ENCODE peak calls at places on chromosomes 7 and 10, in seven cellular contexts. I, T, Y, W, H, F and B are unnamed samples. For H3K4me1 and H3K36me3, the result is how much of the 10 kb centered on the place peaks cover.

GRCh38 chr10:69629897-69630650 is at the start of gene FAM241B:
- DNase-seq in I (peak), T (peak), Y (peak), W (peak), H (peak), F (peak), B (peak)

GRCh38 chr10:62250594-62251198 is 17.9 kb downstream of the RTKN2 start:
- DNase-seq in I (no peak), T (peak), Y (peak), W (peak), H (no peak), F (no peak), B (no peak)

GRCh38 chr10:96025566-96025965 is 17.8 kb upstream of the CCNJ start:
- DNase-seq in I (peak), T (peak), Y (peak), W (peak), H (no peak), F (no peak), B (no peak)

GRCh38 chr10:45308707-45309106 is 6.7 kb downstream of the OR13A1 start:
- DNase-seq in I (peak), T (peak), Y (peak), W (no peak), H (no peak), F (no peak), B (no peak)

GRCh38 chr7:1667566-1668485 is 2.3 kb upstream of the ELFN1 start:
- DNase-seq in I (peak), T (peak), Y (no peak), W (no peak), H (no peak), F (no peak), B (peak)

GRCh38 chr10:79627075-79627474 is 16.3 kb downstream of the SFTPA1 start:
- DNase-seq in I (no peak), T (no peak), Y (no peak), W (no peak), H (no peak), F (no peak), B (no peak)

GRCh38 chr10:102121739-102122372 is 1.7 kb upstream of the LDB1 start:
- DNase-seq in I (peak), T (peak), Y (no peak), W (no peak), H (no peak), F (no peak), B (no peak)

GRCh38 chr10:70335246-70335613 is 47.2 kb downstream of the LRRC20 start:
- DNase-seq in I (no peak), T (no peak), Y (no peak), W (no peak), H (no peak), F (no peak), B (no peak)

GRCh38 chr10:70940834-70941568 is 52.6 kb upstream of the PCBD1 start:
- DNase-seq in I (no peak), T (peak), Y (peak), W (no peak), H (no peak), F (no peak), B (peak)

GRCh38 chr10:4656576-4657194 is 169.3 kb upstream of the AKR1E2 start:
- DNase-seq in I (peak), T (peak), Y (peak), W (peak), H (peak), F (peak), B (no peak)

GRCh38 chr10:80356563-80356999 is at the start of the genes DYDC1 and DYDC2:
- DNase-seq in I (peak), T (peak), Y (no peak), W (peak), H (no peak), F (no peak), B (peak)

GRCh38 chr7:133235212-133235883 is 17.5 kb upstream of the EXOC4 start:
- DNase-seq in I (no peak), T (no peak), Y (peak), W (no peak), H (no peak), F (no peak), B (no peak)

GRCh38 chr10:71526662-71527061 is 129.9 kb downstream of the CDH23 start:
- DNase-seq in I (no peak), T (no peak), Y (no peak), W (no peak), H (no peak), F (no peak), B (no peak)

GRCh38 chr7:116240021-116240659 is 29.8 kb downstream of the TES start:
- DNase-seq in I (no peak), T (no peak), Y (no peak), W (no peak), H (no peak), F (no peak), B (no peak)

GRCh38 chr7:74174606-74175082 is 488 bp downstream of the EIF4H start:
- DNase-seq in I (peak), T (peak), Y (peak), W (no peak), H (no peak), F (peak), B (no peak)
- H3K27ac ChIP-seq in I (peak), T (peak), Y (peak), W (peak), H (peak), F (peak), B (peak)

GRCh38 chr10:124083047-124083739 is 10.2 kb downstream of the CHST15 start:
- DNase-seq in I (no peak), T (no peak), Y (no peak), W (no peak), H (no peak), F (no peak), B (no peak)
- H3K4me1 ChIP-seq in I (under half), T (under half), Y (under half), W (under half), H (under half), F (under half), B (under half)

DNA sequence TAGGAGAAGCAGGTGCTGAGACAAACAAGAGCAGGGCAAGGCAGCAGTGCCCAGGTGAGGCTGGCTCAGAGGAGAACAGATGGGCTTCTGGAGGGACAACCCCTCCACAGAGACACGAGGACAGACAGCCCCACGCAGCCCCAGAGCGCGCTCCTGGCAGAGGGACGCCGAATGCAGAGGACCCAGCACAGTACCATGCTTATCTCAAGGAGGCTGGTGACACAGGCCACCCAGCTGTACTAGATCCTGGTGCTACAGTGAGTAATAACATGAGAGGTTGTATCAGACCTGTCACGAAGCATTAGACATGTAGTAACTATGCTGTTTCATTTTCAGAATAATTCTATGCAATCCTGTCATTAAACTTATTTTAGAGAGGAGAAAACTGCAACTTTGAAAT is 60.4 kb upstream of the NCAPG2 start:
- DNase-seq in I (no peak), T (no peak), Y (no peak), W (no peak), H (no peak), F (no peak), B (no peak)
- H3K36me3 ChIP-seq in I (under half), T (under half), Y (under half), W (under half), H (under half), F (under half), B (under half)

GRCh38 chr10:12697741-12698140 is 303.8 kb downstream of the CCDC3 start:
- DNase-seq in I (no peak), T (no peak), Y (no peak), W (no peak), H (no peak), F (no peak), B (peak)

GRCh38 chr10:12699756-12700556 is 301.6 kb downstream of the CCDC3 start:
- DNase-seq in I (no peak), T (no peak), Y (no peak), W (no peak), H (no peak), F (no peak), B (no peak)

GRCh38 chr10:12701696-12702095 is 299.8 kb downstream of the CCDC3 start:
- DNase-seq in I (no peak), T (peak), Y (peak), W (no peak), H (no peak), F (no peak), B (no peak)

GRCh38 chr10:12700557-12700874 is 301.0 kb downstream of the CCDC3 start:
- DNase-seq in I (no peak), T (no peak), Y (no peak), W (no peak), H (no peak), F (no peak), B (no peak)

DNA sequence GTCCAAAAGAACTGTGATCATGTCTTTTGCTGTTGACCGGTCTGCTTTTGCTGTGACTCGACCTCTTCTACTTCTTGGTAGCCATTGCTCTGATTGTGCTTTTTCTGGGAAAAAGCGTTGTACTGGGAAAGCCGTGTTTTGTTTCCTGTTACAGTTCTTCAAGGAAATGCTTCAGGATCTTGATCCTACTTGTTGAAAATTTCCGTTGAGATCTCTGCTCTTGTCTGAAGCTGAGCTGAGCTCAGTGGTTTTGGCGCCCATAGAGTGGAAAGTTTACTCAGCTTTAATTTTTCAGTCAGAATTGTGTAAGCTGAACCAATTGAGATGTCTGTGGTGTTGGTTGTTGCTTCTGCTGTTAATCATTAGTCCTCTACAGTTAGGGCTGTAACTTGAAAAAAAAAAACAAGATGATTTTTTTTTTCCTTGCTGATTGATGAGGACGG is 302.2 kb downstream of the CCDC3 start:
- DNase-seq in I (no peak), T (peak), Y (no peak), W (no peak), H (no peak), F (no peak), B (no peak)
- H3K27ac ChIP-seq in I (no peak), T (peak), Y (no peak), W (no peak), H (peak), F (no peak), B (peak)

DNA sequence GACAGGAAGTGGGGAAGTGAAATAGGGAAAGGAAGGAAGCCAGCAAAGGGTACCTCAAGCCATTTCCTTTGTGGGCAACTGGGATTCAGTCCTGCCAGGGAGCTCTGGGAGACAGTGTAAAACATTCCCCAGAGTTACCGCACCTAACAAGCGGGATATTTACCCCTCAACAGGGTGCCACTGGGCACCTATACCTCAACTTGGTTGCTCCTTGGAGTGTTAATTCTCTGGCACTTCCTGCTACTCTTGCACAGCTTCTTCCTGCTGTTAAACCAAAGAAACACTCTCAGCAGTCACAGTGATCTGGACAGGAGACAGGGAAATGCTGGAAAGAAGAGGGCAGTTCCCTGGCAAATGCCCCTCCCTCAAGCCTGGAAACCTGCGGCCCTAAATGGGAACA is 151.3 kb downstream of the REEP3 start:
- DNase-seq in I (no peak), T (no peak), Y (no peak), W (no peak), H (no peak), F (no peak), B (no peak)
- H3K4me1 ChIP-seq in I (under half), T (under half), Y (under half), W (under half), H (under half), F (under half), B (under half)

DNA sequence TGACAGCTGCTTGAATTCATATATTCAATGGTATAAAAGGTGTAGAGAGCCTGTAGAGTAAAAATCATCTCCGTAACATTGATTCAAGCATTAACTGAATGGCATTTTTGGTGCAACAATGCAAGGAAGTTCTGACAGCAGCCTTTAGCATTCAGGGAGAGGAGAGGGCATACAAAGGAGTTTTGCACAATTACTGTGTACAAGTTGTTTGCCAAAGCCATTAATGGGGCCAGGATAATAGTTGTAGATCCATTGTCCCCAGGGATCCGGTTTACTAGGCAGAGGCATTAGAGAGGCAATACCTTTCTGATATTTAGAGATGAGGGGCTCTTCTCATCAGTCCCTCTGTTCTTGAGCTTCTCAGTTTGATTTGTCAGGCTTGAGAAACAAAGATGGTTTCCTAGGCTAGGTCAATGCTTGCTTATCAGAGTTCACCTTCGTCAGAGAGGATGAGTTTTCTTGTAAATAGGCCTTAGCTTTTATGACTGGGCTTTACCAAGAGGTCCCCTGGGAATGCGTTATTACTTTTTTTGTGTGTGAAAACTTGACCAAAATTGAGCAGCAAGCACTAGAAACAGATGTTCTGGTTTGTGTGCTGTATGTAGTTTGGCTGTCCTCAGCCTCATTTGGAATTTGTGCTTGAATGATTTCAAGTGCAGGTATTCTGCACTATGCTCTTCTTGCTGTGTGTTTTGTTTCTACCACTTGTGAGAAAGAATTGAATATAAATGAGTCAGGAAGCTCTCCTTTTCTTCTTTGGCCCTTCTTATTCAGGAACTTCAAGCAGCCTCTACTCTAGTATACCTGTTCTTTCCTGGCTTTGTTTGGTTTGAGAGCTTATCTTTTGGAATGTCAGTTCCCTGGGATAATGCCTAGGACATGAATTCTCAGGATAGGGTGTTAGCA is 32.0 kb downstream of the SND1 start:
- DNase-seq in I (peak), T (no peak), Y (no peak), W (no peak), H (no peak), F (no peak), B (no peak)
- H3K36me3 ChIP-seq in I (under half), T (under half), Y (under half), W (under half), H (under half), F (under half), B (under half)

GRCh38 chr7:92451645-92452044 is 4.4 kb downstream of the GATAD1 start:
- DNase-seq in I (no peak), T (no peak), Y (no peak), W (no peak), H (no peak), F (no peak), B (no peak)

GRCh38 chr7:92448185-92448747 is 984 bp downstream of the GATAD1 start:
- DNase-seq in I (peak), T (peak), Y (peak), W (peak), H (peak), F (peak), B (peak)

GRCh38 chr7:92447239-92448184 is at the start of gene GATAD1:
- DNase-seq in I (peak), T (peak), Y (peak), W (peak), H (peak), F (peak), B (peak)

GRCh38 chr7:92446869-92447238 is 428 bp upstream of the GATAD1 start:
- DNase-seq in I (no peak), T (no peak), Y (no peak), W (no peak), H (no peak), F (no peak), B (no peak)
- H3K27ac ChIP-seq in I (peak), T (peak), Y (no peak), W (no peak), H (peak), F (no peak), B (peak)

DNA sequence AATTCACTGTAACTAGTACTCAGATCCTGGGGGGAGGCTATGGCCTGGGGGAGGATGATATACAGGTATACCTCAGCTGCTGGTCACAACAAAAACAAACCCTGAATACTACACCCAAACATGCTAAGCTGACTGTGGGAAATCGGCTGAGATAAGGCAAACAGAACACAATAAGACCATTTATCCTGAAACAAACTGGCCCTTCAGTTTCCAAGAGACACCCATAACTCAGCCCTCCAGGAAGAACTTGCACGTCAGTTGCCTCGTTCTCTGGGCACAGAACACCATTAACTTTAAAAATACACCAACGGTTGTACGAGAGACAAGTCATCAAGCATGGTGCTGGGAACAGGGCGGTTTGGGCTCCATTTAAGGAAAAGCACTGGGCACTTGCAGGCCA is 24.1 kb upstream of the KCNMA1 start:
- DNase-seq in I (no peak), T (no peak), Y (no peak), W (no peak), H (no peak), F (no peak), B (no peak)
- H3K4me1 ChIP-seq in I (under half), T (under half), Y (under half), W (under half), H (under half), F (under half), B (under half)

DNA sequence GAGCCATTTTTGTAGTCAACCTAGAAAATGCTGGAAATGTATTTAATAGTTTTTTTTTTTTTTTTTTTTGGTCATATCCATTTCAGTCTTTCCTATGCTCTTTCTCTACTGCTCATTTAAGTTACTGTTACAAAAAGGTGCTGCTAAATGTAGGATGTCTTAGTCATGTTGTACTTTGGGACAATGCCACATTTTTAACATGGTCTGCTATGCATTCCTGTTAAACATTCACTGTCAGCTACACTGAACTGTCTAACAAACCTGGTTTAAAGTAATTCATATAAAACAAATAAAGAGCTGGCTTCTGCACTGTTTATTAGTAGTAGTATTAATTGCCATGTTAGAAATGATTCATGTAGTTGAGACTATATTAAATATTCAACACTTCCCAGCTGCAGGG is 108.6 kb downstream of the NSUN6 start:
- DNase-seq in I (no peak), T (no peak), Y (no peak), W (no peak), H (no peak), F (no peak), B (no peak)
- H3K36me3 ChIP-seq in I (under half), T (under half), Y (under half), W (under half), H (under half), F (under half), B (under half)